ENCODE peak calls at places on chromosomes 1 and 21, in five cellular contexts. Z, R, L, H and W are unnamed samples.

GRCh38 chr1:15345711-15346355 is 63.9 kb upstream of the EFHD2 start:
- DNase-seq in Z (no peak), R (no peak), L (peak), H (no peak), W (no peak)

GRCh38 chr1:24364975-24365678 is 46.0 kb downstream of the GRHL3 start:
- DNase-seq in Z (peak), R (peak), L (peak), H (peak), W (peak)

GRCh38 chr1:244349103-244349531 is 102.6 kb downstream of the ADSS2 start:
- DNase-seq in Z (peak), R (no peak), L (no peak), H (no peak), W (peak)

GRCh38 chr21:26405071-26405470 is 168.0 kb downstream of the CYYR1 start:
- DNase-seq in Z (no peak), R (no peak), L (no peak), H (no peak), W (peak)

GRCh38 chr1:47424336-47424982 is 8.4 kb downstream of the FOXE3 start:
- DNase-seq in Z (peak), R (no peak), L (peak), H (peak), W (peak)

GRCh38 chr1:156893048-156893953 is at the start of gene PEAR1:
- DNase-seq in Z (no peak), R (no peak), L (no peak), H (no peak), W (peak)

GRCh38 chr1:29397256-29397590 is 160.9 kb downstream of the PTPRU start:
- DNase-seq in Z (no peak), R (no peak), L (no peak), H (peak), W (no peak)

GRCh38 chr1:157961805-157962762 is 31.4 kb upstream of the KIRREL1 start:
- DNase-seq in Z (peak), R (no peak), L (no peak), H (no peak), W (peak)

GRCh38 chr1:29197590-29197924 is 15.9 kb upstream of the SRSF4 start:
- DNase-seq in Z (peak), R (no peak), L (peak), H (peak), W (peak)

GRCh38 chr1:113811353-113811887 is 856 bp downstream of the RSBN1 start:
- DNase-seq in Z (peak), R (no peak), L (peak), H (peak), W (peak)

GRCh38 chr21:26093094-26093493 is 77.5 kb downstream of the APP start:
- DNase-seq in Z (no peak), R (no peak), L (no peak), H (no peak), W (peak)

GRCh38 chr1:231940721-231941120 is 314.1 kb downstream of the DISC1 start:
- DNase-seq in Z (no peak), R (no peak), L (no peak), H (no peak), W (no peak)

GRCh38 chr1:59814180-59814900 is 409 bp upstream of the HOOK1 start:
- DNase-seq in Z (peak), R (peak), L (no peak), H (peak), W (no peak)

GRCh38 chr1:28508435-28508754 is 2.6 kb downstream of the RCC1 start:
- DNase-seq in Z (no peak), R (no peak), L (no peak), H (no peak), W (no peak)

GRCh38 chr1:5324903-5325302 is 667.3 kb downstream of the NPHP4 start:
- DNase-seq in Z (no peak), R (no peak), L (no peak), H (no peak), W (no peak)

GRCh38 chr1:179770887-179771502 is 27.9 kb downstream of the FAM163A start:
- DNase-seq in Z (no peak), R (no peak), L (no peak), H (no peak), W (no peak)

GRCh38 chr1:104132386-104132973 is 382.8 kb downstream of the AMY1C start:
- DNase-seq in Z (no peak), R (no peak), L (no peak), H (peak), W (peak)

GRCh38 chr1:197909346-197909745 is 6.9 kb downstream of the C1orf53 start:
- DNase-seq in Z (no peak), R (no peak), L (no peak), H (peak), W (no peak)
- TF ChIP-seq RCOR1 in Z (no peak), R (no peak), L (no peak), H (no peak), W (no peak)

DNA sequence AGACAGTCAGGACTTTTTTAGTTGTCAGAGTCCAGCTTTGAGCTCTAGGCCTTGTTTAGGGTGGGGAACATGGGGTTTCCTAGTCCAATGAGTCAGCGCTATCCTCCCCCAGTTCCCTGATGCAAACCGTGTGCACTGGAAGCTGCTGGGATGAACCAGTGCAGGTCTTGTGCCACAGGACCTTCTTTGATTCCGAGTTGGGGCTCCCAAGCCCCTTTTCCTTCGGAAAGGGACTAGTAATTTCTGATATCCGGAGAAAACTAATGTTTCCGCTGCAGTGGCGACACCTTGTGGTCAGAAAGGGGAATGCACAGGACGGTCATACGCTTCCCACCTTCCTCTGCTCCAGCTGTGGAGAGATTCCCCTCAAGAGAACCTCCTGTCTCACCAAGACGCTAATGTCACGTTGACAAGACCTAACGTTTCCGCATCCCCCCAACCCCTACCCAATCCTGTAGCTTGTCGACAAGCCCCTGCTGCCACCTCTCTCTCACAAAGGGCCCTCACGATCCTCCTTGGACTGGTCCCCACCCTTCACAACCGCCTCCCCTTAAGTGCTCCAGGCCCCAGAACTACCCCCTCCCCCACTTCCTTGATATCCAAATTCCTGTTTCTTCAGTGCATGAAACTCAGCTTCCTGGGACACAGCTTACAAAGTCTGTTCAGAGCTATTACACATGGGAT is 31.0 kb downstream of the GPA33 start:
- DNase-seq in Z (peak), R (no peak), L (peak), H (peak), W (peak)
- TF ChIP-seq RCOR1 in Z (no peak), R (no peak), L (no peak), H (no peak), W (no peak)

DNA sequence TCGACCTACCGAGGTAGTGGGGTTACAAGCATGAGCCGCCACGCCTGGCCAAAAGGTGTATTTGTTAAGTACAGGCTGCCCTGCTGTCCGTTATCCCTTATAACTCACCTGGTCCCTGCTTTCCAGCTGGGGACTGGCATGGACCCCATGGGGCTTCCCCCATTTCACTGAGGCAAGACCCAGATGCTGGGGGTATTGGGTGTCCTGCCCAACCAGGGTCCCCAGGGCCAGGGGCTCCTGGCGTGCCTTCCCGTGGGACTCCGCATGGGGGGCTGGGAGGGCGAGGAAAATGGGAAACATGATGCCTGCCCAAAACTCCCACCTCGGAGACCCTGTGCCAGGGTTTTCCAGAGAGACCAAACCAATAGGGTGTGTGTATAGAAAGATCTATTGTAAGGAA is 64.4 kb downstream of the FAAP20 start:
- DNase-seq in Z (no peak), R (no peak), L (no peak), H (no peak), W (no peak)
- TF ChIP-seq RCOR1 in Z (no peak), R (no peak), L (no peak), H (no peak), W (no peak)

GRCh38 chr1:183318433-183318832 is 99.7 kb downstream of the NMNAT2 start:
- DNase-seq in Z (peak), R (peak), L (no peak), H (no peak), W (peak)

GRCh38 chr1:183319051-183319450 is 99.1 kb downstream of the NMNAT2 start:
- DNase-seq in Z (no peak), R (no peak), L (no peak), H (no peak), W (peak)

GRCh38 chr1:183327429-183328290 is 90.5 kb downstream of the NMNAT2 start:
- DNase-seq in Z (no peak), R (no peak), L (no peak), H (no peak), W (no peak)

GRCh38 chr1:183328371-183328770 is 89.8 kb downstream of the NMNAT2 start:
- DNase-seq in Z (no peak), R (no peak), L (no peak), H (no peak), W (no peak)

GRCh38 chr1:183323849-183324683 is 94.1 kb downstream of the NMNAT2 start:
- DNase-seq in Z (no peak), R (no peak), L (no peak), H (no peak), W (peak)
- TF ChIP-seq RCOR1 in Z (no peak), R (no peak), L (no peak), H (no peak), W (no peak)

GRCh38 chr1:204254031-204254661 is 40.4 kb upstream of the GOLT1A start:
- DNase-seq in Z (no peak), R (no peak), L (no peak), H (no peak), W (peak)

GRCh38 chr1:204257446-204257845 is 43.7 kb upstream of the GOLT1A start:
- DNase-seq in Z (no peak), R (no peak), L (no peak), H (peak), W (no peak)

GRCh38 chr1:204256531-204256930 is 42.7 kb upstream of the GOLT1A start:
- DNase-seq in Z (no peak), R (no peak), L (no peak), H (no peak), W (no peak)

GRCh38 chr1:204255225-204255624 is 41.4 kb upstream of the GOLT1A start:
- DNase-seq in Z (no peak), R (no peak), L (no peak), H (no peak), W (no peak)

DNA sequence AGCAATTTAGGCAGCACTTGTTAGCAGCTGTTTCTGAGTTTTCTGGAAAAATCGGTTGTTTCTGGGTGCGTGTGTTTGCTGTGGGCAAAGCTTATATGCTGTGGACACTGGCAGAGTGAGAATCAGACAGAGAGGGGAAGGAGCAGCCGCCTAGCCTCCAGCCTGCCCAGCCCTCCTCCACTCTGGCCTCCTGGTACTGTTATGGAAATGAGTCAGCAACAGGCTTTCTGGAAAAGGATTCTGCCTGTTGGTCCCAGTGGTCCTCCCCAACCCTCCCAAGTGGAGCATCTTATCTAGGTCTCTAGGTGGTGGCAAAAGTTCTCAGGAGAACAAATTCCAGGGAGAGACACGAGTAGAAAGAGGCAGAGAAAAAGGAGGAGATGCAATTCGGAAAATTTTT is 42.2 kb upstream of the GOLT1A start:
- DNase-seq in Z (no peak), R (no peak), L (no peak), H (no peak), W (peak)
- TF ChIP-seq RCOR1 in Z (no peak), R (no peak), L (no peak), H (no peak), W (no peak)

GRCh38 chr1:228085287-228085926 is 2.9 kb downstream of the ARF1 start:
- DNase-seq in Z (no peak), R (no peak), L (peak), H (no peak), W (peak)

GRCh38 chr1:228082975-228083870 is 715 bp downstream of the ARF1 start:
- DNase-seq in Z (no peak), R (no peak), L (peak), H (peak), W (peak)

GRCh38 chr1:228084325-228084724 is 1.8 kb downstream of the ARF1 start:
- DNase-seq in Z (no peak), R (no peak), L (no peak), H (no peak), W (peak)

GRCh38 chr1:228083871-228084278 is 1.4 kb downstream of the ARF1 start:
- DNase-seq in Z (no peak), R (no peak), L (no peak), H (no peak), W (peak)

DNA sequence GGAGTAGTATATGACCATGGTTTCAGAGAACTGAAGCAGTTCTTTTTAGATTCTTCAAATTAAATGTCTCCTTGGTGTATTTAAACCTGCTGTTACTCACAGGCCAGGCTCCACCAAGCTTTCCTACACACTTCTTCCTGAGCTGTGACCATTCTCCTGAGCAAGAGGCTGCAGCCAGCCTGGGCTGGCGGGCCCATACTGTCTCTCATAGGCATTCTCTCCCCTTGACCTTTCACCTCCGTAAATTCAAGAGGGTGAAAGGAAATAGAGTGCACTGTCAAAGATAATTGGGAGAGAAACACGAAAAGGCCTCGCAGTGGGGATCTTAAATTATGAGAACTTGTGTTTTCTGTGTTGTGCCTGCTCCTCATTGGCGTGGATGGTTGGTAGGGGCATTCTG is 2.3 kb downstream of the ARF1 start:
- DNase-seq in Z (no peak), R (no peak), L (no peak), H (no peak), W (no peak)
- TF ChIP-seq RCOR1 in Z (no peak), R (no peak), L (no peak), H (no peak), W (no peak)

GRCh38 chr1:31576201-31576669 is at the start of gene TINAGL1:
- DNase-seq in Z (no peak), R (no peak), L (peak), H (no peak), W (no peak)
- TF ChIP-seq RCOR1 in Z (no peak), R (no peak), L (no peak), H (no peak), W (no peak)

DNA sequence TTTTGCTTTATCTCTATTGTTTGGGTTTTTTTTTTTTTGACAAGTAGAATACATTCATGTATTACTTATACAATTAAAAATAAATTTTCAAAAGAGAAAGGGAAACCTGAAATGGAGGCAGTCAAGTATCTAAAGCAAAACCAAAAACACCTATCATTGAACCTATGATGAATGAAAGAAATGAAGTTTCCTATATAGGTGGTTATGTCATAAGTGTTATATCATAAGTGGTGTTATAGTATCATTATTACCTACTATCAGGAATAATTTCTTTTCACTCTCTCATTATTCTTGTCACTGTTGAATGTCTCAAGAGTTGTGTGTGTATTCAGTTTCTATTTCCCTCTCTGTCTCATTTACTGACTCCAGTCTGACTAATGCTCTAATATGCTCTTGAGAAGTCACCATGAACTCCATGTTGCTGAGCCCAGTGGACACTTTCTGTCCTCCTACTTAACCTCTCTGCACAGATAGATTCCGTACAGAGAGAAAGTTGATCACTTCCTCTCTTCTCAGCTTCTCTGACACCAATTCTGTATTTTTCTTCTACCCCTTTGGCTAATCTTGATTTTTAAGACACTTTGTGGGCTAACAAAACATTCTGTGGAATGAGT is 49.9 kb downstream of the RASAL2 start:
- DNase-seq in Z (no peak), R (no peak), L (no peak), H (no peak), W (peak)
- TF ChIP-seq RCOR1 in Z (no peak), R (no peak), L (no peak), H (no peak), W (no peak)